ENCODE peak calls at places on chromosome 12, in six cellular contexts. D is lower leg skin, W is upper lobe of left lung, B is testis, U is suprapubic skin, Z is stomach. G is an unnamed sample.

GRCh38 chr12:4174417-4174816 is 99.1 kb upstream of the CCND2 start:
- DNase-seq in Z (no peak), D (no peak), U (no peak), W (no peak), B (no peak), G (no peak)

GRCh38 chr12:122840580-122841513 is 5.6 kb downstream of the HIP1R start:
- DNase-seq in U (no peak), Z (no peak), B (no peak), W (no peak), D (peak), G (no peak)

GRCh38 chr12:43143278-43143677 is 408.7 kb downstream of the ADAMTS20 start:
- DNase-seq in B (no peak), Z (no peak), D (no peak), U (no peak), W (no peak), G (no peak)

GRCh38 chr12:7869137-7869536 is 3.6 kb downstream of the SLC2A14 start:
- DNase-seq in B (no peak), D (no peak), W (no peak), Z (no peak), U (no peak), G (no peak)

GRCh38 chr12:124814741-124815613 is 48.7 kb downstream of the SCARB1 start:
- DNase-seq in D (no peak), W (no peak), Z (no peak), U (no peak), B (peak), G (no peak)

GRCh38 chr12:127670796-127671195 is 596.2 kb upstream of the TMEM132C start:
- DNase-seq in U (no peak), D (no peak), W (peak), B (no peak), Z (no peak), G (no peak)

GRCh38 chr12:51760231-51760630 is 88.3 kb downstream of the FIGNL2 start:
- DNase-seq in B (no peak), Z (no peak), D (no peak), U (no peak), W (no peak), G (no peak)

GRCh38 chr12:15987696-15988095 is 76.6 kb downstream of the DERA start:
- DNase-seq in B (no peak), D (no peak), W (peak), U (no peak), Z (peak), G (no peak)

GRCh38 chr12:42091769-42092168 is 52.9 kb downstream of the GXYLT1 start:
- DNase-seq in Z (no peak), U (no peak), W (no peak), B (no peak), D (no peak), G (no peak)

GRCh38 chr12:5556033-5556614 is 124.2 kb downstream of the NTF3 start:
- DNase-seq in W (no peak), B (peak), D (no peak), U (no peak), Z (no peak), G (no peak)

GRCh38 chr12:85310456-85311076 is 30.5 kb downstream of the ALX1 start:
- DNase-seq in D (no peak), W (no peak), U (no peak), B (no peak), Z (no peak), G (no peak)

GRCh38 chr12:46950116-46950515 is 124.3 kb upstream of the SLC38A4 start:
- DNase-seq in B (no peak), W (no peak), U (no peak), Z (no peak), D (no peak), G (no peak)

GRCh38 chr12:112549031-112549430 is 130.3 kb downstream of the PTPN11 start:
- DNase-seq in W (no peak), B (no peak), D (no peak), Z (no peak), U (no peak), G (no peak)

GRCh38 chr12:57268264-57268663 is 17.3 kb upstream of the STAC3 start:
- DNase-seq in B (no peak), D (no peak), U (no peak), W (no peak), Z (no peak), G (no peak)

GRCh38 chr12:28222959-28223662 is 32.9 kb downstream of the CCDC91 start:
- DNase-seq in B (no peak), D (no peak), Z (no peak), U (no peak), W (no peak), G (no peak)

GRCh38 chr12:127083028-127083949 is 1183.7 kb upstream of the TMEM132C start:
- DNase-seq in Z (no peak), U (no peak), W (no peak), D (no peak), B (no peak), G (no peak)

GRCh38 chr12:15830538-15830937 is 41.4 kb upstream of the EPS8 start:
- DNase-seq in B (no peak), U (no peak), D (no peak), Z (no peak), W (no peak), G (no peak)

GRCh38 chr12:121391619-121392324 is 8.1 kb upstream of the RNF34 start:
- DNase-seq in Z (peak), D (peak), W (no peak), B (no peak), U (peak), G (no peak)

GRCh38 chr12:91496337-91496736 is 313.7 kb upstream of the DCN start:
- DNase-seq in U (no peak), W (no peak), B (no peak), D (no peak), Z (no peak), G (no peak)

GRCh38 chr12:58395056-58395455 is 453.7 kb downstream of the ATP23 start:
- DNase-seq in D (no peak), Z (no peak), B (no peak), W (no peak), U (no peak), G (no peak)

GRCh38 chr12:5434647-5434968 is 2.7 kb downstream of the NTF3 start:
- DNase-seq in U (no peak), D (peak), W (no peak), Z (no peak), B (no peak), G (no peak)

GRCh38 chr12:126228936-126229335 is 1163.7 kb downstream of the AACS start:
- DNase-seq in Z (no peak), W (no peak), D (no peak), B (no peak), U (no peak), G (no peak)

GRCh38 chr12:109503611-109504010 is 26.2 kb downstream of the UBE3B start:
- DNase-seq in Z (no peak), U (no peak), D (no peak), B (no peak), W (no peak), G (no peak)

GRCh38 chr12:13981296-13981962 is at the start of gene GRIN2B:
- DNase-seq in W (peak), Z (no peak), B (no peak), D (no peak), U (no peak), G (no peak)

GRCh38 chr12:121238086-121238485 is 28.2 kb downstream of the P2RX4 start:
- DNase-seq in B (no peak), Z (no peak), U (no peak), D (no peak), W (no peak), G (no peak)

GRCh38 chr12:118330421-118331018 is 42.2 kb downstream of the TAOK3 start:
- DNase-seq in U (no peak), D (no peak), W (no peak), B (no peak), Z (no peak), G (no peak)

GRCh38 chr12:46380397-46380796 is 7.8 kb upstream of the SLC38A2 start:
- DNase-seq in Z (no peak), U (no peak), W (no peak), B (no peak), D (no peak), G (no peak)

GRCh38 chr12:1760566-1761382 is 59.6 kb upstream of the LRTM2 start:
- DNase-seq in W (no peak), B (peak), Z (no peak), D (no peak), U (no peak), G (no peak)

GRCh38 chr12:22047495-22047894 is 1.5 kb downstream of the CMAS start:
- DNase-seq in B (no peak), Z (no peak), D (no peak), W (no peak), U (no peak), G (no peak)

GRCh38 chr12:22046968-22047390 is 961 bp downstream of the CMAS start:
- DNase-seq in U (no peak), W (no peak), Z (no peak), B (no peak), D (no peak), G (no peak)

GRCh38 chr12:22048351-22049041 is 2.5 kb downstream of the CMAS start:
- DNase-seq in U (no peak), D (no peak), W (no peak), B (no peak), Z (no peak), G (no peak)

GRCh38 chr12:22043943-22044342 is 2.1 kb upstream of the CMAS start:
- DNase-seq in D (no peak), Z (no peak), U (no peak), B (no peak), W (no peak), G (no peak)

GRCh38 chr12:22046090-22046967 is at the start of gene CMAS:
- DNase-seq in Z (peak), U (peak), B (peak), W (peak), D (peak), G (peak)
- TF ChIP-seq POLR2A in Z (no peak), U (peak), B (no peak), W (no peak), D (no peak), G (peak)

GRCh38 chr12:54259194-54260011 is 20.5 kb downstream of the CBX5 start:
- DNase-seq in U (peak), Z (peak), D (no peak), W (peak), B (peak), G (peak)
- TF ChIP-seq POLR2A in U (no peak), Z (no peak), D (no peak), W (no peak), B (no peak), G (no peak)

GRCh38 chr12:55931780-55932545 is 1.0 kb downstream of the DGKA start:
- DNase-seq in W (peak), D (peak), B (peak), U (peak), Z (peak), G (peak)
- TF ChIP-seq POLR2A in W (no peak), D (no peak), B (no peak), U (no peak), Z (no peak), G (peak)

DNA sequence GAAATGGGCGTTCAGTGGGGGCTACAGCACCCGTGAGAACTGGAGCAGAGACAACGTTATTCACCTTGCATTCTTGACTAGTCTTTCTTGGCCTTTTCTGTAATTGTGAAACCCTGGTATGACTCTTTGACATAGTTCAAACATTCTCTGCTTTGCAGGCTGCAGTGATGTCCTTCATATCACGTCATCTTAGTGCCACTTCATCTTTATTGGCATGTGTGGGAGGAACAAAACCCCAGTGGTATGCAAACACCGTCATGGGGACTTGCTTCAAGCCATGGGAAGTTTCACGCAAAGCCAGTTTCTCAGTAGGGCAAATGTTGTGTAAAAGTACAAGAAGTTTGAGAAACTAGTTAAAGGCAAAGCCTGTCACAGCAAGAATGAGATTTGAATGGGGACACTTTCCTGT is 20.2 kb upstream of the DUSP16 start:
- DNase-seq in D (no peak), B (no peak), Z (no peak), U (no peak), W (no peak), G (no peak)
- TF ChIP-seq POLR2A in D (no peak), B (no peak), Z (no peak), U (no peak), W (no peak), G (no peak)

GRCh38 chr12:93244514-93245077 is 133.1 kb upstream of the NUDT4 start:
- DNase-seq in B (no peak), Z (no peak), W (no peak), D (no peak), U (no peak), G (no peak)

GRCh38 chr12:93245543-93245942 is 132.2 kb upstream of the NUDT4 start:
- DNase-seq in B (no peak), Z (no peak), W (peak), D (no peak), U (no peak), G (no peak)

GRCh38 chr12:93242154-93242958 is 135.4 kb upstream of the NUDT4 start:
- DNase-seq in U (no peak), D (no peak), Z (no peak), B (no peak), W (no peak), G (no peak)

GRCh38 chr12:93243382-93243688 is 134.4 kb upstream of the NUDT4 start:
- DNase-seq in Z (no peak), U (no peak), D (no peak), B (no peak), W (no peak), G (no peak)

DNA sequence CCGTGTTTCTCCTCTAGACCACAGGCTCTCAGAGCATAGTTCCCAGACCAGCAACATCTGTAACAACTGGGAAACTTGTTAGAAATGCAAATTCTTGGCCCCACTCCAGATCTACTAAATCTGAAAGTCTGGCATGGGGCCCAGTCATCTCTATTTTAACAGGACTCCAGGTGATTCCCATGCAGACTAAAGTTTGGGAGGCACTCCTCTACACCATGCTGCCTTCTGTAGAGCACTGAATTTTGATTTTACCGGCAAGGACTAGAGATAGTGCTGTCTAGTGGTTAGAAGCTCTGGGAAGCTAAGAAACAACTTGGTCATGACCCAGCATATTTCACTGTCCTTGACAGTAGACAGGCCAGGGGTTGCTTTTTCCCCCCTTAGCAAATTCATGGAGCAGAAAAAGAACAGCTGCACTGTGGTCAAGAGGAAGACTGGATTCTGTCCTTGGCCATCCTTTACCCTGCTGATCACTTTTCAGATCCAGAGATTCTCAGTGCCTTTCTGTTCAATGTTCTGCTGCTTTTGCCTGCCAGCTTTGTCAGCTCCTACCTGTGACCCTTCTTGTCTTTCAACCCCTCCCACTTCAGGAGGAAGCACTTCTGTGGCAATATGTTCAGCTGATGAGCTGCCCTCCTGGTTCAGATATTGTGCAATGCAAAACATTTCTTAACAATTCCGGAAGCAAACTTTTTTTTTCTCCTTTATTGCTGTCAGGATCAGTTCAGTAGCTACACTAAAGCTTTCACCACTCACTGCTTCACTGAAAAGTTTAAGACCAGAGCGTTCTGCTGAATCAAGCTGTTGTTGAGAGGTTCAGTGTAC is 133.8 kb upstream of the NUDT4 start:
- DNase-seq in B (no peak), U (no peak), D (no peak), Z (no peak), W (no peak), G (peak)
- TF ChIP-seq POLR2A in B (no peak), U (no peak), D (no peak), Z (no peak), W (no peak), G (no peak)

G was measured in ovary.